ENCODE peak calls at places on chromosomes 11 and 22, in eight cellular contexts. W is left lung; K is cardiac fibroblast; C is LoVo; D is effector CD4-positive, alpha-beta T cell; M is amniotic epithelial cell; L is stimulated activated CD4-positive, alpha-beta T cell treated with anti-CD3 and anti-CD28 coated beads, Interleukin-1b, Interleukin-23, amount 100 ng/mL, for 24 hours; X is brain pericyte. A is an unnamed sample.

GRCh38 chr22:20946080-20946986 is 20.7 kb upstream of the AIFM3 start:
- DNase-seq in M (no peak), C (no peak), K (peak), W (no peak), D (no peak), X (no peak), L (no peak), A (no peak)

GRCh38 chr11:73415854-73416615 is 39.8 kb downstream of the RELT start:
- DNase-seq in D (no peak), L (no peak), K (peak), X (no peak), W (no peak), M (no peak), C (no peak), A (no peak)

GRCh38 chr11:96607890-96608558 is 218.2 kb downstream of the JRKL start:
- DNase-seq in X (no peak), C (no peak), K (peak), L (no peak), D (no peak), M (peak), W (no peak), A (no peak)

GRCh38 chr11:64880240-64881001 is 2.0 kb upstream of the EHD1 start:
- DNase-seq in D (no peak), C (no peak), X (no peak), L (no peak), M (no peak), W (no peak), K (peak), A (no peak)

GRCh38 chr22:48750826-48751440 is 1076.7 kb downstream of the BRD1 start:
- DNase-seq in D (no peak), X (no peak), W (peak), C (no peak), L (no peak), M (no peak), K (no peak), A (no peak)

GRCh38 chr11:117734596-117734995 is 62.4 kb downstream of the DSCAML1 start:
- DNase-seq in M (no peak), X (no peak), W (no peak), L (no peak), C (no peak), D (no peak), K (no peak), A (no peak)

GRCh38 chr22:30857791-30858190 is 110.8 kb downstream of the MORC2 start:
- DNase-seq in D (no peak), W (no peak), C (no peak), K (no peak), M (no peak), L (no peak), X (no peak), A (no peak)

GRCh38 chr11:2531987-2532703 is 87.3 kb downstream of the KCNQ1 start:
- DNase-seq in K (no peak), M (no peak), C (no peak), W (peak), L (no peak), X (no peak), D (no peak), A (no peak)

GRCh38 chr11:43268161-43268560 is 43.6 kb upstream of the API5 start:
- DNase-seq in K (no peak), M (no peak), W (no peak), C (no peak), L (no peak), X (no peak), D (no peak), A (no peak)

GRCh38 chr11:45470151-45471001 is 184.2 kb upstream of the SYT13 start:
- DNase-seq in D (no peak), M (peak), X (no peak), K (peak), W (no peak), L (no peak), C (no peak), A (no peak)

GRCh38 chr11:54558407-54558806 is 45.4 kb downstream of the OR4C46 start:
- DNase-seq in L (no peak), K (no peak), W (no peak), X (no peak), D (no peak), M (no peak), C (no peak), A (no peak)

GRCh38 chr11:74022541-74022940 is 13.7 kb upstream of the UCP3 start:
- DNase-seq in K (no peak), D (no peak), W (no peak), M (no peak), C (no peak), X (no peak), L (no peak), A (no peak)

GRCh38 chr11:35305670-35306382 is 113.5 kb downstream of the SLC1A2 start:
- DNase-seq in X (no peak), C (no peak), D (peak), M (peak), K (peak), L (no peak), W (no peak), A (peak)

GRCh38 chr11:33842236-33842915 is 49.5 kb downstream of the LMO2 start:
- DNase-seq in D (no peak), X (no peak), C (no peak), W (no peak), K (no peak), M (no peak), L (no peak), A (no peak)

GRCh38 chr11:100980156-100980555 is 149.5 kb downstream of the PGR start:
- DNase-seq in X (no peak), D (no peak), W (no peak), L (no peak), K (peak), M (peak), C (no peak), A (peak)

GRCh38 chr11:72591785-72592490 is 82.3 kb downstream of the PDE2A start:
- DNase-seq in L (no peak), W (no peak), K (no peak), C (no peak), X (no peak), M (no peak), D (peak), A (no peak)

GRCh38 chr11:17649696-17650600 is 69.4 kb upstream of the MYOD1 start:
- DNase-seq in C (no peak), D (no peak), K (no peak), W (no peak), M (peak), X (no peak), L (no peak), A (no peak)

GRCh38 chr11:66619080-66619554 is 2.7 kb downstream of the RBM14 start:
- DNase-seq in L (no peak), K (peak), M (peak), X (no peak), D (peak), C (no peak), W (no peak), A (peak)